ENCODE peak calls at places on chromosomes 16 and 17, in ten cellular contexts. O, F, P, V, B, Q, Y, Z, M and G are unnamed samples.

GRCh38 chr16:6021544-6021943 is 923.9 kb upstream of the EEF2KMT start:
- DNase-seq in F (no peak), Z (no peak), V (no peak), B (no peak), P (no peak), M (no peak), O (no peak), Q (no peak), Y (no peak), G (no peak)

GRCh38 chr17:81794509-81794908 is 9.4 kb upstream of the GCGR start:
- DNase-seq in O (no peak), P (no peak), B (no peak), F (peak; percentile 61), Z (no peak), Q (no peak), Y (peak; percentile 26), M (peak; percentile 20), V (no peak), G (peak; percentile 15)

GRCh38 chr17:59498421-59499307 is 66.7 kb upstream of the DHX40 start:
- DNase-seq in P (no peak), F (no peak), Z (no peak), V (no peak), Q (peak; percentile 74), Y (no peak), M (no peak), O (no peak), B (no peak), G (peak; percentile 63)

GRCh38 chr17:81941484-81942166 is 4.5 kb upstream of the PYCR1 start:
- DNase-seq in Y (no peak), F (peak; percentile 65), Q (no peak), O (no peak), Z (no peak), B (no peak), P (no peak), M (no peak), V (no peak), G (no peak)

GRCh38 chr17:29163563-29163962 is 16.6 kb downstream of the MYO18A start:
- DNase-seq in M (no peak), O (no peak), Q (no peak), F (peak; percentile 12), B (no peak), P (no peak), Y (no peak), V (no peak), Z (no peak), G (peak; percentile 65)

GRCh38 chr17:55321507-55322064 is 56.8 kb downstream of the HLF start:
- DNase-seq in B (no peak), F (no peak), Y (no peak), O (no peak), V (no peak), Z (no peak), P (no peak), Q (no peak), M (no peak), G (no peak)

GRCh38 chr17:4939554-4939803 is 367 bp downstream of the SLC25A11 start:
- DNase-seq in O (no peak), M (no peak), F (peak; percentile 86), V (no peak), Q (no peak), B (no peak), Y (no peak), Z (peak; percentile 70), P (no peak), G (no peak)

GRCh38 chr17:56595831-56596740 is 2.6 kb downstream of the NOG start:
- DNase-seq in F (no peak), V (no peak), Z (no peak), Y (no peak), B (no peak), M (peak; percentile 67), Q (no peak), O (no peak), P (no peak), G (no peak)

GRCh38 chr16:12546918-12547607 is 256.6 kb downstream of the CPPED1 start:
- DNase-seq in M (no peak), Y (no peak), B (no peak), P (no peak), V (peak; percentile 87), F (no peak), Z (no peak), O (no peak), Q (no peak), G (no peak)

GRCh38 chr17:15236281-15237105 is 28.6 kb downstream of the PMP22 start:
- DNase-seq in P (no peak), Q (peak; percentile 25), O (no peak), M (peak; percentile 43), B (no peak), Z (no peak), Y (peak; percentile 18), F (no peak), V (no peak), G (no peak)

GRCh38 chr16:74738134-74738541 is 36.5 kb downstream of the FA2H start:
- DNase-seq in F (peak; percentile 80), Z (no peak), P (no peak), O (no peak), Q (peak; percentile 31), Y (no peak), M (peak; percentile 77), B (no peak), V (no peak), G (no peak)

GRCh38 chr16:30907064-30907463 is 10.7 kb downstream of the CTF1 start:
- DNase-seq in M (no peak), Y (no peak), Q (no peak), V (no peak), Z (no peak), F (no peak), B (no peak), O (no peak), P (no peak), G (no peak)

GRCh38 chr16:30914849-30915248 is 8.5 kb upstream of the FBXL19 start:
- DNase-seq in Y (no peak), O (no peak), B (no peak), Z (no peak), M (no peak), Q (no peak), V (no peak), P (no peak), F (no peak), G (no peak)

GRCh38 chr16:30912794-30913412 is 10.5 kb upstream of the FBXL19 start:
- DNase-seq in P (no peak), B (no peak), Z (no peak), O (no peak), M (no peak), F (no peak), V (no peak), Q (no peak), Y (no peak), G (no peak)

DNA sequence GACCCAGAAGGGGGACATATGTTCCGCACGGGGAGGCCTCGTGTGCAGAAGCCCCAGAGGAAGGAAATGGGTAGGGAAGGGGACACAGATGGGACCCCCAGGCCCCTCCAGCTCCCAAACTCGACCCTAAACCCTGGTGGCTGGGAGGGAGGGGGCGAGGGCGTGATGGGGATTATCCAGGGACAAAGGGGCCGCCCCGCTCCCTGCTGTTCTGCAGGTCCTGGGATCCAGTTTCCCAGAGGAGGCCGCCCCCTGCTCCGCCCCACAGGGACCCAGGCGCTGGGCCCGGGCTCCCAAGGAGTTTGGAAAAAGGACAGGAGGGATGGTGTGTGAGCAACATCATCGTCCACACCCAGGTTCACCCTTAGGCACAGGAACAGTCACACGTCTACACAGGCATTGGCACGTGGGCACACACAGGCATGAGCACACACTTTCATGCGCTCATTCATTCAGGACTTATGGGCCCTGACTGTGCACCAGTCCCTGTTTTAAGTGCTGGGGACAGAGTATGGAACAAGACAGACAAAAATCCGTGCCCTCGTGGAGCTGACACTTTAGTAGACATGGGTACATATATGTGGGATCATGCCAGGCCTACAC is 12.8 kb upstream of the FBXL19 start:
- DNase-seq in Z (no peak), M (no peak), V (no peak), P (no peak), Q (no peak), F (no peak), B (no peak), O (no peak), Y (no peak), G (no peak)
- H3K4me3 ChIP-seq in Z (no peak overlapping the region), M (no peak overlapping the region), V (no peak overlapping the region), P (no peak overlapping the region), Q (no peak overlapping the region), F (no peak overlapping the region), B (no peak overlapping the region), O (no peak overlapping the region), Y (no peak overlapping the region), G (no peak overlapping the region)

GRCh38 chr16:70679653-70680494 is 6.0 kb downstream of the MTSS2 start:
- DNase-seq in Y (no peak), Z (no peak), F (peak; percentile 78), Q (no peak), V (no peak), O (no peak), M (no peak), B (no peak), P (no peak), G (no peak)
- TF ChIP-seq CTCF in Y (no peak), Z (peak; percentile 85), F (peak; percentile 62), Q (no peak), V (peak; percentile 46), O (peak; percentile 75), M (no peak), B (peak; percentile 14), P (no peak), G (no peak)

DNA sequence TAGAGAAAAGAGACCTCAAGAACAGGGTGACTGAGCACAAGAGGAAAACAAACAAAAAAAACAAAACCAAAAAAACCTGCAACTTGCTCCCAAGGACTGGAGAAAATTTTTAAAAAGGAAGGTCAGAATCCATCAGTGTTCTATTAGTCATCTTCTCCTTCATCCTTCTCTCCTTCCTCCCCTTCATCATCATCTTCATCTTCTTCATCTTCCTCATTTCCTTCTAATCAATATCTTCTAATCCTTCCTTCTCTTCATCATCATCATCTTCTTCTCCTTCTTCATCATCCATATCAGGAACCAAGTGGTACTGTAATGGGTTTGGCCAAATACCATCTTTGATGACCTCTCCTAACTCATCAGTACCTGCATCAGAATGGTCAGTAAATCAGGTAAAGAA is 12.2 kb downstream of the HSF5 start:
- DNase-seq in P (no peak), F (no peak), M (no peak), O (no peak), Y (no peak), Q (no peak), V (no peak), B (no peak), Z (no peak), G (no peak)
- H3K4me3 ChIP-seq in P (no peak overlapping the region), F (no peak overlapping the region), M (no peak overlapping the region), O (no peak overlapping the region), Y (no peak overlapping the region), Q (no peak overlapping the region), V (no peak overlapping the region), B (no peak overlapping the region), Z (no peak overlapping the region), G (no peak overlapping the region)

GRCh38 chr16:30745082-30745481 is 3.1 kb upstream of the PHKG2 start:
- DNase-seq in M (no peak), F (no peak), Z (no peak), V (no peak), B (no peak), O (no peak), Q (no peak), P (no peak), Y (no peak), G (no peak)
- TF ChIP-seq CTCF in M (no peak), F (no peak), Z (no peak), V (no peak), B (no peak), O (no peak), Q (no peak), P (no peak), Y (no peak), G (no peak)

GRCh38 chr17:78789663-78790181 is 7.6 kb upstream of the CYTH1 start:
- DNase-seq in Y (peak; percentile 60), P (peak; percentile 81), Q (peak; percentile 95), Z (peak; percentile 79), F (peak; percentile 85), M (no peak), V (no peak), B (no peak), O (no peak), G (peak; percentile 88)
- H3K4me3 ChIP-seq in Y (no peak overlapping the region), P (no peak overlapping the region), Q (peak overlapping the region; percentile 20), Z (no peak overlapping the region), F (no peak overlapping the region), M (no peak overlapping the region), V (no peak overlapping the region), B (no peak overlapping the region), O (no peak overlapping the region), G (peak overlapping the region; percentile 31)